ENCODE peak calls at places on chromosome 22, in ten cellular contexts. G is mammary epithelial cell, T is left ventricle myocardium inferior, W is cardiac muscle cell, E is stomach, I is heart right ventricle, M is right lobe of liver, Y is sigmoid colon, O is fibroblast of lung, U is body of pancreas. K is an unnamed sample. For H3K36me3 and H3K4me1, the result is how much of the 10 kb centered on the place peaks cover.

GRCh38 chr22:21568207-21569075 is 927 bp downstream of the UBE2L3 start:
- DNase-seq in G (no peak), T (peak), W (peak), E (no peak), I (peak), M (no peak), Y (no peak), O (peak), U (peak), K (no peak)

GRCh38 chr22:30347255-30347892 is 9.3 kb downstream of the SF3A1 start:
- DNase-seq in G (no peak), T (no peak), W (no peak), E (no peak), I (no peak), M (no peak), Y (no peak), O (no peak), U (no peak), K (no peak)

GRCh38 chr22:38135133-38135706 is 24.7 kb upstream of the BAIAP2L2 start:
- DNase-seq in G (peak), T (no peak), W (peak), E (no peak), I (no peak), M (peak), Y (peak), O (peak), U (no peak), K (no peak)

GRCh38 chr22:33697640-33698039 is 222.6 kb downstream of the LARGE1 start:
- DNase-seq in G (no peak), T (no peak), W (no peak), E (no peak), I (no peak), M (no peak), Y (no peak), O (peak), U (no peak), K (no peak)

GRCh38 chr22:26589845-26590524 is at the start of gene TPST2:
- DNase-seq in G (peak), T (peak), W (peak), E (peak), I (peak), M (peak), Y (peak), O (peak), U (peak), K (peak)

GRCh38 chr22:19666663-19667593 is 47.4 kb upstream of the SEPTIN5 start:
- DNase-seq in G (no peak), T (no peak), W (peak), E (no peak), I (no peak), M (no peak), Y (no peak), O (peak), U (no peak), K (no peak)

GRCh38 chr22:32868928-32869327 is 67.4 kb downstream of the TIMP3 start:
- DNase-seq in G (no peak), T (no peak), W (no peak), E (no peak), I (no peak), M (no peak), Y (no peak), O (no peak), U (no peak), K (no peak)

GRCh38 chr22:39212721-39213376 is 31.9 kb downstream of the PDGFB start:
- DNase-seq in G (peak), T (no peak), W (peak), E (no peak), I (no peak), M (no peak), Y (peak), O (peak), U (no peak), K (no peak)

GRCh38 chr22:30325724-30326703 is 727 bp downstream of the TBC1D10A start:
- DNase-seq in G (no peak), T (no peak), W (no peak), E (peak), I (peak), M (no peak), Y (peak), O (no peak), U (peak), K (peak)

GRCh38 chr22:19522190-19522880 is 1.9 kb downstream of the CLDN5 start:
- DNase-seq in G (no peak), T (peak), W (no peak), E (no peak), I (peak), M (peak), Y (no peak), O (no peak), U (no peak), K (no peak)

GRCh38 chr22:30602049-30602448 is 4.9 kb upstream of the TCN2 start:
- DNase-seq in G (peak), T (no peak), W (peak), E (no peak), I (no peak), M (no peak), Y (no peak), O (peak), U (peak), K (no peak)

GRCh38 chr22:30239421-30240405 is 6.8 kb downstream of the LIF start:
- DNase-seq in G (peak), T (no peak), W (no peak), E (no peak), I (no peak), M (no peak), Y (no peak), O (no peak), U (no peak), K (no peak)

GRCh38 chr22:30718491-30718890 is 23.8 kb downstream of the OSBP2 start:
- DNase-seq in G (no peak), T (no peak), W (no peak), E (no peak), I (no peak), M (no peak), Y (no peak), O (no peak), U (no peak), K (no peak)

GRCh38 chr22:31122532-31123291 is at the start of gene INPP5J:
- DNase-seq in G (peak), T (peak), W (peak), E (peak), I (peak), M (no peak), Y (peak), O (peak), U (peak), K (no peak)

GRCh38 chr22:23127788-23128187 is 14.0 kb downstream of the RSPH14 start:
- DNase-seq in G (no peak), T (no peak), W (no peak), E (no peak), I (no peak), M (no peak), Y (no peak), O (no peak), U (no peak), K (no peak)

DNA sequence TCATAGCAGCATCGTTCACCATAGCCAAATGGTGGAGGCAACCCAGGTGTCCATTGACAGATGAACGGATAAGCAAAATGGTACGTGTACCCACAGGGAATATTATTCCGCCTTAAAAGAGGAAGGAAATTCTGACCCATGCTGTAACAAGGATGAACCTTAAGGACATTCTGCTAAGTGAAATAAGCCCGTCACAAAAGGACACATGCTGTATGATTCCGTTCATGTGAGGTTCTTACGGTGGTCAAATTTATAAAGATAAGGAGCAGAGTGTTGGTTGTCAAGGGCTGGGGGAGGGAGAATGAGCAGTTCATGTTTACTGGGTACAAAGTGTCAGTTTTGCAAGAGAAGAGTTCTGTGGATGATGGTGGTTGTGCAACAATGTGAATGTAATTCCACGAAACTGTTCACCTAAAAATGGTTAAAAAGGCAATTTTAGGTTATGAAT is 26.3 kb downstream of the APOL1 start:
- DNase-seq in G (no peak), T (no peak), W (peak), E (no peak), I (no peak), M (no peak), Y (no peak), O (no peak), U (no peak), K (no peak)
- H3K36me3 ChIP-seq in G (under half), T (under half), W (under half), E (under half), I (under half), M (under half), Y (under half), O (under half), U (under half), K (under half)

DNA sequence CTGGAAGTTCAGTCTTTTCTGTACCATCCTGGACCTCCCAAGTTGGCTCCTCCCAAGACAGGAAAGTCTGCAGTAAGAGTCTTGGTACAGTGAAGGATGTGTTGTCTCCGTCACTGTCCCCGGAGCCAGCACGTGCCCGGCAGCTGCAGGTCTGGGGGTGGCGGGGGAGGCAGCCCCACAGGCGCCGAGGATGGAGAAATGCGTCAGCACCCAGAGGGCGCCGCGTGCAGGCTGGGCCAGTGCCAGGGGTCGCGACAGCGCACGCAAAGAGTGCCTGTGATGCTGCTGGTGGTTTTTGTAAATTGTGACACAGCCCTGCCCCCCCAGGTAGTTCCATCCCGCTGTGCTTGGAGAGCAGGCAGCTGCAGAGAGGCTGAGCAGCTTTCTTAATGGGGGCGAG is 1200.5 kb downstream of the BRD1 start:
- DNase-seq in G (no peak), T (no peak), W (no peak), E (no peak), I (no peak), M (no peak), Y (no peak), O (peak), U (no peak), K (no peak)
- H3K4me3 ChIP-seq in G (no peak), T (no peak), W (no peak), E (no peak), I (no peak), M (no peak), Y (no peak), O (no peak), U (no peak), K (no peak)

DNA sequence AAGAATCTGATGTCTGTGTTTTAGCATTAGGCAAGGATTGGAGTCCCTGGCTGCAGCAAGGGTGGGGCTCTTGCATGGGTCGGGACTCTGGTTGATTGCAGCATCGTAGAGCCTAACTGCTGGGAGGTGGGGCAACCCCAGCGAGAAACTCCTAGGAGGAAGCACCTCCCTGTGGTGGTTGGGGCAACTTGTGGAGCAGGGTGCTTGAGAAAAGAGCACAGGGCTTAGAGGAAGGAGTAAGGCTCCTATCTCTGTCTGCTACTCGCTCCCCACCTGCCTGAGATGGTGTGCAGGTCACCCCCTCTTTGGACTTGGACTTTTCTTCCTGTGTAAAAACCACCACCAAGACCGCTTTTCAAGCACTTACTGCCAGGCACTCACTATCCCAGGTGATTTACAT is 15.6 kb downstream of the SREBF2 start:
- DNase-seq in G (no peak), T (peak), W (no peak), E (peak), I (no peak), M (no peak), Y (peak), O (no peak), U (no peak), K (no peak)
- H3K4me1 ChIP-seq in G (under half), T (half or more), W (under half), E (half or more), I (under half), M (under half), Y (under half), O (under half), U (under half), K (under half)

GRCh38 chr22:28783786-28784671 is 11.5 kb downstream of the CCDC117 start:
- DNase-seq in G (no peak), T (no peak), W (no peak), E (no peak), I (no peak), M (no peak), Y (no peak), O (no peak), U (no peak), K (no peak)
- H3K36me3 ChIP-seq in G (under half), T (half or more), W (under half), E (half or more), I (under half), M (half or more), Y (under half), O (under half), U (under half), K (under half)

DNA sequence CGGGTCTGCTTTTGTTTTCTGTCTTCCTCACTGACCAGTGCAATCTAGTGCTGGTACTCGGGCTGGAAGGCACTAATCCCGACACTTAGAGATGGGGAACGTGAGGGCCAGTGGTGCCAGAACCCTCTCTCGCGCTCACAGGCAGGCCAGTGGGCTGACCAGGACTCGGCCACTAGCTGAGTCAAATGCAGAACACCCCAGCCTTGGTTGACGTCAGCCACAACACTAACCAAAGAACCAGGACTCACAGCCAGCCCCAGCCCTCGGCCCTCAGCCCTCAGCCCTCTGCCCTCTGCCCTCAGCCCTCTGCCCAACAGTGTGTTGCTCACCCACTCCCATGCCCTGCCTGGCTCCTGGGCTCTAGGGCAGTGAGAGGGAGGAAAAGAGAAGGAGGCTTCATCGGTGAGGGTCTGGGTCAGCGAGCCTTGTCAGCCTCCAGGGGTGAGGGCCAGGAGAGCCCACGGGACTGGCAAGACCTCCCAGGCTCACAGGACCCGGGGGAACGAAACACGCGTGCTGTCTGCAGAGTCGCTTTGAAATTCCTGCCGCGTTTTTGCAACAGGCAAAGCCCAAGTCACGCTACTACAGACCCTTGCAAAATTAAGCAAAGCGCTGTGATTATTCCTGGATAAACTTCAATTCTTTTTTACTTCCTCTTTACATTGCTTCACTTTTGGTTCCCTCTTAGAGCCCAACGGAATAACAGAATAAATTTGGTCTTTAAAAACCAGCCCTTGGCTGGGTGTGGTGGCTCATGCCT is 27.5 kb downstream of the KIAA0930 start:
- DNase-seq in G (peak), T (peak), W (peak), E (no peak), I (peak), M (no peak), Y (peak), O (peak), U (no peak), K (no peak)
- H3K4me3 ChIP-seq in G (peak), T (peak), W (no peak), E (peak), I (peak), M (no peak), Y (peak), O (peak), U (no peak), K (no peak)

K was measured in CD8-positive, alpha-beta memory T cell.